ENCODE peak calls at places on chromosomes 3 and 15, in eight cellular contexts. F, Y, P, I, B, K, D and V are unnamed samples.

GRCh38 chr15:48581221-48581620 is 64.3 kb downstream of the FBN1 start:
- DNase-seq in P (no peak), K (no peak), B (no peak), I (no peak), D (no peak), Y (no peak), F (no peak), V (no peak)

GRCh38 chr3:55501905-55502304 is 14.8 kb upstream of the WNT5A start:
- DNase-seq in B (no peak), P (no peak), K (peak; percentile 55), Y (no peak), D (no peak), F (no peak), I (no peak), V (no peak)

GRCh38 chr3:134872405-134872804 is 77.3 kb downstream of the EPHB1 start:
- DNase-seq in B (no peak), P (no peak), Y (no peak), K (no peak), D (no peak), I (no peak), F (no peak), V (no peak)

GRCh38 chr15:82641129-82641798 is 5.9 kb downstream of the CPEB1 start:
- DNase-seq in B (no peak), I (no peak), F (no peak), P (no peak), Y (no peak), D (no peak), K (no peak), V (no peak)

GRCh38 chr15:64895285-64896065 is 16.2 kb upstream of the ANKDD1A start:
- DNase-seq in Y (peak; percentile 64), B (no peak), K (peak; percentile 65), I (no peak), P (no peak), D (no peak), F (no peak), V (peak; percentile 84)

GRCh38 chr3:172713316-172713715 is 2.4 kb upstream of the NCEH1 start:
- DNase-seq in F (no peak), I (no peak), Y (no peak), P (no peak), D (no peak), B (no peak), K (no peak), V (no peak)

GRCh38 chr15:47998523-47999113 is 122.2 kb upstream of the SLC24A5 start:
- DNase-seq in K (no peak), B (no peak), D (no peak), Y (no peak), I (no peak), P (no peak), F (no peak), V (peak; percentile 65)

GRCh38 chr3:69236808-69237707 is 114.7 kb upstream of the LMOD3 start:
- DNase-seq in Y (no peak), D (no peak), P (no peak), B (no peak), K (no peak), I (peak; percentile 28), F (no peak), V (peak; percentile 8)

GRCh38 chr3:69821133-69821532 is 81.9 kb downstream of the MITF start:
- DNase-seq in K (no peak), P (no peak), B (no peak), F (no peak), D (no peak), Y (no peak), I (no peak), V (no peak)

GRCh38 chr15:55277116-55277564 is 12.5 kb downstream of the RAB27A start:
- DNase-seq in F (no peak), B (no peak), K (peak; percentile 82), I (no peak), D (no peak), P (no peak), Y (peak; percentile 83), V (peak; percentile 96)

GRCh38 chr3:197836244-197836643 is 45.2 kb downstream of the LRCH3 start:
- DNase-seq in B (no peak), Y (no peak), K (no peak), F (no peak), D (no peak), P (no peak), I (no peak), V (no peak)

GRCh38 chr3:24933401-24933800 is 438.8 kb upstream of the THRB start:
- DNase-seq in Y (no peak), B (no peak), K (no peak), P (no peak), F (no peak), D (no peak), I (no peak), V (no peak)

GRCh38 chr15:48806151-48806550 is 4.7 kb downstream of the CEP152 start:
- DNase-seq in P (no peak), K (peak; percentile 15), F (no peak), B (no peak), D (peak; percentile 42), Y (no peak), I (no peak), V (no peak)

GRCh38 chr3:141486735-141487418 is at the start of gene RASA2:
- DNase-seq in P (peak; percentile 48), I (peak; percentile 69), D (peak; percentile 88), K (peak; percentile 66), F (peak; percentile 83), Y (peak; percentile 56), B (peak; percentile 89), V (peak; percentile 41)

GRCh38 chr3:194884649-194885315 is 199.1 kb downstream of the FAM43A start:
- DNase-seq in I (no peak), Y (no peak), F (no peak), B (no peak), K (no peak), P (no peak), D (no peak), V (no peak)

GRCh38 chr3:44762170-44762677 is 630 bp downstream of the KIF15 start:
- DNase-seq in Y (peak; percentile 37), I (no peak), D (no peak), F (no peak), P (no peak), K (peak; percentile 12), B (peak; percentile 12), V (peak; percentile 22)

GRCh38 chr15:99070268-99070667 is 34.6 kb upstream of the SYNM start:
- DNase-seq in I (no peak), Y (no peak), F (no peak), B (no peak), K (no peak), P (no peak), D (no peak), V (no peak)

GRCh38 chr15:31049122-31049521 is 52.4 kb downstream of the TRPM1 start:
- DNase-seq in F (no peak), K (no peak), I (no peak), Y (peak; percentile 59), B (no peak), P (no peak), D (no peak), V (peak; percentile 80)

GRCh38 chr3:61632568-61633175 is 71.3 kb downstream of the PTPRG start:
- DNase-seq in Y (no peak), K (peak; percentile 50), B (no peak), I (no peak), P (no peak), F (no peak), D (no peak), V (no peak)

GRCh38 chr3:27325419-27325818 is 43.8 kb downstream of the NEK10 start:
- DNase-seq in K (no peak), D (no peak), P (no peak), B (peak; percentile 11), I (no peak), Y (peak; percentile 2), F (no peak), V (no peak)

GRCh38 chr3:46646700-46647099 is 34.4 kb downstream of the FAM240A start:
- DNase-seq in P (no peak), D (no peak), K (peak; percentile 89), F (no peak), Y (no peak), I (no peak), B (no peak), V (no peak)

GRCh38 chr15:92906038-92906437 is 5.9 kb downstream of the CHD2 start:
- DNase-seq in D (no peak), B (no peak), P (no peak), I (no peak), F (no peak), Y (no peak), K (no peak), V (no peak)

GRCh38 chr3:192372001-192372400 is 355.3 kb downstream of the FGF12 start:
- DNase-seq in Y (no peak), F (no peak), K (no peak), D (no peak), P (no peak), B (no peak), I (no peak), V (no peak)

GRCh38 chr15:36282821-36283220 is 296.6 kb upstream of the CDIN1 start:
- DNase-seq in K (no peak), D (no peak), B (no peak), P (no peak), F (no peak), I (no peak), Y (no peak), V (no peak)

GRCh38 chr3:33061782-33062181 is 35.2 kb downstream of the GLB1 start:
- DNase-seq in B (no peak), D (no peak), K (peak; percentile 83), I (no peak), F (no peak), Y (no peak), P (no peak), V (no peak)

GRCh38 chr15:93173369-93173768 is 84.4 kb upstream of the RGMA start:
- DNase-seq in Y (no peak), D (no peak), B (no peak), P (no peak), I (no peak), F (no peak), K (no peak), V (peak; percentile 89)

GRCh38 chr3:10930641-10931040 is 61.9 kb upstream of the SLC6A1 start:
- DNase-seq in B (no peak), K (no peak), F (no peak), P (no peak), Y (no peak), I (no peak), D (no peak), V (no peak)

GRCh38 chr3:4633078-4634004 is 140.2 kb downstream of the ITPR1 start:
- DNase-seq in D (peak; percentile 16), F (no peak), Y (peak; percentile 92), P (no peak), B (peak; percentile 62), K (peak; percentile 72), I (peak; percentile 12), V (peak; percentile 66)

GRCh38 chr3:73848173-73848751 is 223.5 kb upstream of the PDZRN3 start:
- DNase-seq in B (peak; percentile 25), K (peak; percentile 51), I (no peak), D (peak; percentile 60), Y (peak; percentile 16), P (no peak), F (no peak), V (no peak)

GRCh38 chr3:13019243-13019701 is 54.0 kb downstream of the IQSEC1 start:
- DNase-seq in B (no peak), P (no peak), F (peak; percentile 66), K (peak; percentile 76), D (no peak), I (no peak), Y (no peak), V (no peak)

GRCh38 chr3:134371542-134372324 is 2.5 kb downstream of the AMOTL2 start:
- DNase-seq in F (no peak), D (no peak), K (peak; percentile 53), I (no peak), Y (no peak), B (no peak), P (no peak), V (no peak)

GRCh38 chr15:40932625-40933519 is 3.7 kb downstream of the DLL4 start:
- DNase-seq in P (no peak), Y (no peak), I (no peak), F (no peak), D (peak; percentile 57), B (no peak), K (no peak), V (no peak)

GRCh38 chr15:63874616-63875015 is 40.9 kb upstream of the HERC1 start:
- DNase-seq in Y (no peak), B (no peak), D (no peak), K (no peak), I (no peak), F (no peak), P (no peak), V (no peak)

GRCh38 chr3:132788299-132788698 is 66.1 kb upstream of the NPHP3 start:
- DNase-seq in I (no peak), Y (no peak), P (no peak), F (peak; percentile 9), K (peak; percentile 72), B (no peak), D (peak; percentile 19), V (peak; percentile 16)